ENCODE peak calls at places on chromosome 1, in nine cellular contexts. U is WTC11; L is neural crest cell; F is esophagus muscularis mucosa; Y is CD4-positive, alpha-beta T cell; Q is left ventricle myocardium inferior; G is adrenal gland; X is cardiac fibroblast; J is PC-9. B is an unnamed sample.

GRCh38 chr1:2795926-2796325 is 5.6 kb downstream of the TTC34 start:
- DNase-seq in U (no peak), L (no peak), F (no peak), Y (no peak), Q (no peak), G (no peak), X (no peak), J (no peak), B (no peak)

GRCh38 chr1:150022357-150022756 is 11.8 kb upstream of the OTUD7B start:
- DNase-seq in U (peak), L (no peak), F (no peak), Y (no peak), Q (no peak), G (no peak), X (no peak), J (no peak), B (no peak)

GRCh38 chr1:2860476-2861142 is 59.1 kb upstream of the TTC34 start:
- DNase-seq in U (no peak), L (no peak), F (no peak), Y (no peak), Q (no peak), G (no peak), X (no peak), J (no peak), B (no peak)

GRCh38 chr1:167995038-167995437 is 58.2 kb upstream of the MPC2 start:
- DNase-seq in U (no peak), L (no peak), F (no peak), Y (no peak), Q (no peak), G (no peak), X (peak), J (no peak), B (no peak)

GRCh38 chr1:160993544-160993943 is 27.4 kb downstream of the F11R start:
- DNase-seq in U (no peak), L (no peak), F (no peak), Y (no peak), Q (no peak), G (peak), X (peak), J (no peak), B (peak)

GRCh38 chr1:170891872-170892271 is 43.5 kb upstream of the MROH9 start:
- DNase-seq in U (no peak), L (no peak), F (no peak), Y (no peak), Q (no peak), G (no peak), X (no peak), J (no peak), B (no peak)

GRCh38 chr1:245247791-245248789 is 93.3 kb downstream of the KIF26B start:
- DNase-seq in U (no peak), L (no peak), F (no peak), Y (no peak), Q (no peak), G (peak), X (no peak), J (no peak), B (no peak)

GRCh38 chr1:233085566-233085965 is 135.2 kb downstream of the NTPCR start:
- DNase-seq in U (no peak), L (no peak), F (no peak), Y (no peak), Q (no peak), G (no peak), X (no peak), J (no peak), B (peak)

GRCh38 chr1:164950453-164951052 is 391.6 kb downstream of the PBX1 start:
- DNase-seq in U (no peak), L (no peak), F (no peak), Y (no peak), Q (no peak), G (no peak), X (no peak), J (no peak), B (no peak)

GRCh38 chr1:154460695-154461249 is 41.2 kb upstream of the TDRD10 start:
- DNase-seq in U (no peak), L (no peak), F (no peak), Y (no peak), Q (no peak), G (no peak), X (no peak), J (no peak), B (no peak)

GRCh38 chr1:77281491-77282186 is at the start of gene AK5:
- DNase-seq in U (peak), L (peak), F (no peak), Y (peak), Q (peak), G (peak), X (peak), J (peak), B (peak)
- TF ChIP-seq CTCF in U (no peak), L (peak), F (no peak), Y (no peak), Q (peak), G (no peak), X (no peak), J (no peak), B (no peak)

GRCh38 chr1:19892129-19892528 is 9.9 kb downstream of the OTUD3 start:
- DNase-seq in U (no peak), L (no peak), F (no peak), Y (no peak), Q (no peak), G (no peak), X (no peak), J (no peak), B (no peak)

GRCh38 chr1:19894218-19894617 is 12.0 kb downstream of the OTUD3 start:
- DNase-seq in U (no peak), L (no peak), F (no peak), Y (no peak), Q (no peak), G (peak), X (peak), J (no peak), B (no peak)

GRCh38 chr1:19893687-19894086 is 11.5 kb downstream of the OTUD3 start:
- DNase-seq in U (no peak), L (no peak), F (no peak), Y (no peak), Q (no peak), G (peak), X (no peak), J (no peak), B (no peak)

GRCh38 chr1:19889656-19890055 is 7.5 kb downstream of the OTUD3 start:
- DNase-seq in U (no peak), L (no peak), F (no peak), Y (no peak), Q (no peak), G (no peak), X (peak), J (no peak), B (no peak)

DNA sequence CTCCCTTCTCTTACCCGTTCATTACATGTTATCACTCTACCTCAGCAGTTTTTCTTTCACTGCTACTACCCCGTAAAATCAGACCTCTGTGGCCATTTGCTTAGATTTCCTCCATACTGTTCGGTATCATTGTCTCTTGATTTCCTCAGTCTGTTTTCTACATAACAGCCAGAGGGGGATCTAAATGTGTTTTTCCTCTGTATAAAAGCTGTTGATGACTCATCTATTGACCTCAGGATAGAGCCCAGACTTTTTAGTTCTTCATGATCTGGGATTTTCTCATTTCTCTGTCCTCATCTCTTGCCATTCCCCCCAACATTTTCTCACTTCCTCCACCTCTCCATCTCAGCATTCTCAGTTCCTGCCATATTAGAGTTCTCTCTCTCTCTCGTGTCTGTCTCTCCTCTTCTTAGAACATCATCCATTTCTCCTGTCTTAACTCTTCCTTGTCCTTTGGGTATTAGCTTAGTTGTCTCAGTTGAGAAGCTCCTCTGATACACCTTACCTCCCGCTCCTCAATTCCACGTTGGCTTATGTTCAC is 10.5 kb downstream of the OTUD3 start:
- DNase-seq in U (no peak), L (no peak), F (no peak), Y (no peak), Q (no peak), G (no peak), X (peak), J (no peak), B (no peak)
- TF ChIP-seq CTCF in U (no peak), L (no peak), F (no peak), Y (no peak), Q (no peak), G (no peak), X (no peak), J (no peak), B (no peak)

GRCh38 chr1:88730132-88730675 is 46.1 kb downstream of the PKN2 start:
- DNase-seq in U (no peak), L (no peak), F (no peak), Y (no peak), Q (no peak), G (no peak), X (no peak), J (no peak), B (no peak)
- TF ChIP-seq CTCF in U (no peak), L (no peak), F (no peak), Y (no peak), Q (no peak), G (no peak), X (no peak), J (no peak), B (no peak)

DNA sequence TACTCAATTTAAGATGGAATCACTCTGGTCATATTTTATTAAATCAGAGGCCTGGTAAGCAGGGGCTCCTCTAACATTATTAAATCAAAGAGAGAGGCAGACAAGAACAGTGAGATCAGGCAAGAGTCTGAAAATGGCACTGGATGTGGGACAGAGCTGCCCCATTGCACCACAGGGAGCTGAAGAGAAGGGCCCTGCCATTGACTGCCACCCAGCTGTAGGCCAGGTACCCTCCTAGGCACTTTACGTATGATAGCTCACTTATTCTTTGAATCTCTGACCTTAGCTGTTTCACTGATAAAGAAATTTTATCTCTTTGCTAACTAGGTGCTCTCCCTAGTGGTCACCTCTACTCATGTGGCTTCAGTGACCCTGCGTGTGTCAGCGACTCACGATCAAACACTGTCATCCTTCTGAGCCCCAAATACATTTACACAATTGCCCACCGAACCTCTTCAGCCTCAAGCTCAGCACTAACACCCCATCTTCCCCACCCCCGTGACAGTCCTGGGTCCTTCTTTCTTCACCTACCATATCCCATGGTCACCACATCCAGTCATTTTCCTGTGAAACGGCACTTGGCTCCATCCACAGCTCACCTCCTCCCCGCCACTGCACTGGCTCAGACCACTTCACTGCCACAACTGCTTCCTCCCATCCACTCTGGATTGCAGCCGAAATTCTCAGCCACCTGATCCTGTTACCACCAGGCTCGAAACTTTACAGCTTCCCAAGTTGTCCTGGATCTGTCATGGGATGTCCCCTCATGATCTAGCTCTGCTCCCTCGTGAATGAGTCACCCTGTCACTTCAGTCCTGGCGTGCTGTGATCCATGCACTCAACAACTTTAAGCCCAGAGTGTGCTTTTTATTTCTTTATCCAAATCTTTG is 97.3 kb upstream of the SYT6 start:
- DNase-seq in U (no peak), L (no peak), F (peak), Y (no peak), Q (peak), G (no peak), X (no peak), J (no peak), B (no peak)
- TF ChIP-seq CTCF in U (no peak), L (no peak), F (no peak), Y (no peak), Q (no peak), G (no peak), X (no peak), J (no peak), B (no peak)

GRCh38 chr1:201647094-201647493 is 108.2 kb downstream of the NAV1 start:
- DNase-seq in U (no peak), L (no peak), F (no peak), Y (no peak), Q (no peak), G (no peak), X (no peak), J (no peak), B (no peak)

GRCh38 chr1:201648911-201649775 is 110.2 kb downstream of the NAV1 start:
- DNase-seq in U (peak), L (peak), F (no peak), Y (no peak), Q (peak), G (no peak), X (peak), J (no peak), B (no peak)

GRCh38 chr1:201648066-201648910 is 109.4 kb downstream of the NAV1 start:
- DNase-seq in U (peak), L (peak), F (no peak), Y (no peak), Q (peak), G (peak), X (peak), J (peak), B (peak)

GRCh38 chr1:201646623-201647022 is 107.7 kb downstream of the NAV1 start:
- DNase-seq in U (no peak), L (no peak), F (no peak), Y (no peak), Q (no peak), G (no peak), X (no peak), J (no peak), B (no peak)

DNA sequence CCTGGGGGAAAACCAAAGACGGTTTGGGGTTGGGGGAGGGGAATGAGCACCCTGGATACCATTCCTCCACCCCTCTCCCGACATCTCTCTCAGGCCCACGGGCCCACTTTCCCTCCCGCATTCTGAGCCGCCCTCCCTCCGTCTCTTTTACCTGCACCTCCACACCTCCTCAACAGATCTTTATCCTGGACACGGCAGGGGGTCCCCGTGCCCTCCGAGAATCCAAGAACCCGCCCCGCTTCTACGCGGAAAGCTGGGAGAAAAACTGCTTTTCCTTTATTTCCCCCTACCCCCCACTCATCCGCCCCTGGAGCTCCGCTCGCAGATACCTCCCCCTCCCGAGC is 108.8 kb downstream of the NAV1 start:
- DNase-seq in U (no peak), L (no peak), F (no peak), Y (no peak), Q (no peak), G (no peak), X (no peak), J (no peak), B (no peak)
- TF ChIP-seq CTCF in U (no peak), L (no peak), F (no peak), Y (no peak), Q (no peak), G (no peak), X (no peak), J (no peak), B (no peak)

GRCh38 chr1:159089184-159089791 is 12.7 kb upstream of the AIM2 start:
- DNase-seq in U (no peak), L (no peak), F (no peak), Y (no peak), Q (no peak), G (no peak), X (no peak), J (no peak), B (peak)
- TF ChIP-seq CTCF in U (peak), L (peak), F (peak), Y (peak), Q (peak), G (peak), X (peak), J (peak), B (peak)

GRCh38 chr1:92291372-92291999 is 7.3 kb downstream of the GLMN start:
- DNase-seq in U (no peak), L (peak), F (no peak), Y (no peak), Q (no peak), G (peak), X (peak), J (peak), B (peak)
- TF ChIP-seq CTCF in U (peak), L (peak), F (peak), Y (peak), Q (peak), G (peak), X (peak), J (peak), B (peak)

GRCh38 chr1:114033961-114034360 is 54.7 kb downstream of the OLFML3 start:
- DNase-seq in U (no peak), L (no peak), F (no peak), Y (no peak), Q (no peak), G (no peak), X (no peak), J (no peak), B (no peak)

GRCh38 chr1:114035304-114035700 is 56.0 kb downstream of the OLFML3 start:
- DNase-seq in U (no peak), L (no peak), F (no peak), Y (no peak), Q (no peak), G (no peak), X (no peak), J (no peak), B (no peak)

GRCh38 chr1:114034561-114035303 is 55.5 kb downstream of the OLFML3 start:
- DNase-seq in U (no peak), L (no peak), F (no peak), Y (no peak), Q (no peak), G (no peak), X (no peak), J (no peak), B (no peak)

GRCh38 chr1:114032271-114033218 is 53.3 kb downstream of the OLFML3 start:
- DNase-seq in U (peak), L (no peak), F (no peak), Y (no peak), Q (no peak), G (peak), X (peak), J (no peak), B (peak)

DNA sequence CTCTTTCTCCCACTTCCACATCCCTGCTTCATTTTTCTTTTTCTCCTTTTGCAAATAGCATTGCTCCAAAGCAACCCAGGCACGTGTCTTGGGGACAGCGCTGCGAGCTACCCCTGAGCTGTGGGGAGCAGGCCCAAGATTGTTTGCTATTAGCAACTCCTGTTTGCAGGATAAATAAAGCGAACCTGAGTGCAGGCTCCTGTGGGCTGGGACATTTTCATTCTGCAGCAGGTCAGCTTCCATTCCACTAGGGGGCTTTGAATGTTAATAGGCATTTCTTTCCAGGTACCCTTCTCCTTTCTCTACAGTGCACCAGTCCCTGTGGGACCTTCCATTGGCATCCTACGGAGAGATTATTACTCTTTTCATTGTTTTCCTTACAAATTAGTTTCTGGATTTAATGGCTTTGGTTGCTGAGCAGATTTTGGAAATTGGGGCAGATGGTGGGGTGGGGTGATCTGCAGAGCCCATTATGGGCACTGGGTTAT is 54.0 kb downstream of the OLFML3 start:
- DNase-seq in U (peak), L (no peak), F (no peak), Y (no peak), Q (no peak), G (peak), X (peak), J (no peak), B (peak)
- TF ChIP-seq CTCF in U (peak), L (peak), F (peak), Y (peak), Q (peak), G (peak), X (peak), J (peak), B (peak)

GRCh38 chr1:68162761-68163160 is 69.6 kb downstream of the WLS start:
- DNase-seq in U (peak), L (no peak), F (peak), Y (no peak), Q (no peak), G (no peak), X (no peak), J (no peak), B (no peak)
- TF ChIP-seq CTCF in U (peak), L (no peak), F (peak), Y (no peak), Q (peak), G (no peak), X (no peak), J (peak), B (no peak)

GRCh38 chr1:29395724-29396437 is 159.6 kb downstream of the PTPRU start:
- DNase-seq in U (no peak), L (no peak), F (peak), Y (no peak), Q (no peak), G (peak), X (no peak), J (no peak), B (no peak)

GRCh38 chr1:29397256-29397590 is 160.9 kb downstream of the PTPRU start:
- DNase-seq in U (no peak), L (no peak), F (no peak), Y (no peak), Q (no peak), G (no peak), X (no peak), J (no peak), B (no peak)

GRCh38 chr1:29397981-29398380 is 161.7 kb downstream of the PTPRU start:
- DNase-seq in U (no peak), L (no peak), F (no peak), Y (no peak), Q (no peak), G (no peak), X (no peak), J (no peak), B (no peak)

GRCh38 chr1:29398431-29398830 is 162.1 kb downstream of the PTPRU start:
- DNase-seq in U (no peak), L (no peak), F (peak), Y (no peak), Q (no peak), G (no peak), X (peak), J (peak), B (peak)

DNA sequence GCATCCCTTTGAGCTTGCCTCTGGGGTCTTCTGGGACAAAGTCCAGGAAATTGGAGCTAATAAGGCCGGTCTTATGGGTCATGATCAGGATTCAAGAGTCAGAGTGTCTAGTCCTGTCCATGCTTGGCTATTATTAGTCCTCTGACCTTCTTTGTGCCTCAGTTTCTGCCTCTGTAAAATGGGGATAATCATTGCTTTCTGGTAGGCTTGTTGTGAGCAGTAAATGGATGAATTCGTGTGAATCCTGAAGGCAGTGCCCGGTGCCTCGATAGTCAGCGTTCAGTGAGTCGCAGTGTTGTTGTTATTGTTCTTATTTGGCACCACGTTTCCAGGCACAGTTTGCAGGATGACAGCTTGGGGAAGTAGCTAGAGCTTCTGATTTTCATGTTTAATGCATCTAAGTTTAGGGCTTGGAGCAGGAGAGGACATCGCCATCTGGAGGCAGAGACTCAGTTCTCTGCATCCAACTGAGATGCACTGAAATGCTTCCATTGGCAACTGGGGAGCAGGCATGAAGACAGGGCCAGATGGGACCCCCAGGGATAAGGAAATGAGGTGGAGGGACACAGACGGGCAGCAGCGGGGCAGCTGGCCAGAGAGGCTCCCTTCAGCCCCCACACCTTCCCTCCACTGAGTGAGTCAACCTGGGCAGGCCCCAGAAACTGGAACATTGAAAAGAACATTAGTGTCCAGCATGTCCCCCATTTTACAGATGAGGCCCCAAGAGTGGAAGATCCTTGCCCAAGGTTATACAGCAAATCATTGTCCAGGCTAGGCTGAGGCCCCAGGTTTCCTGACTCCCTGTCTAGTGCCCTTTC is 160.3 kb downstream of the PTPRU start:
- DNase-seq in U (no peak), L (no peak), F (peak), Y (no peak), Q (no peak), G (no peak), X (peak), J (no peak), B (no peak)
- TF ChIP-seq CTCF in U (no peak), L (peak), F (no peak), Y (no peak), Q (no peak), G (no peak), X (no peak), J (no peak), B (no peak)